ENCODE peak calls at places on chromosome 1, in six cellular contexts. P is upper lobe of left lung; E is ACHN; R is EH; U is stimulated activated effector memory CD8-positive, alpha-beta T cell treated with anti-CD3 and anti-CD28 coated beads, Interleukin-12 subunit alpha, Interleukin-12 subunit beta, amount 100 ng/mL, for 72 hours; H is G401. V is an unnamed sample.

GRCh38 chr1:15249032-15249601 is 2.1 kb downstream of the FHAD1 start:
- DNase-seq in U (peak), R (no peak), P (no peak), H (no peak), E (no peak), V (no peak)

GRCh38 chr1:148372731-148373130 is 110.4 kb downstream of the PPIAL4G start:
- DNase-seq in H (no peak), U (no peak), E (no peak), R (peak), P (no peak), V (no peak)

GRCh38 chr1:232223887-232224286 is 406.0 kb downstream of the SIPA1L2 start:
- DNase-seq in R (no peak), H (no peak), U (no peak), P (no peak), E (no peak), V (no peak)

GRCh38 chr1:182723195-182723594 is 38.8 kb upstream of the RGS8 start:
- DNase-seq in R (no peak), U (no peak), P (no peak), H (no peak), E (no peak), V (no peak)

GRCh38 chr1:116982319-116983004 is 19.1 kb upstream of the CD101 start:
- DNase-seq in U (no peak), E (no peak), R (no peak), P (no peak), H (no peak), V (no peak)

GRCh38 chr1:153592706-153593105 is 20.2 kb downstream of the S100A16 start:
- DNase-seq in H (peak), P (no peak), E (no peak), U (no peak), R (no peak), V (no peak)

GRCh38 chr1:209884665-209885117 is 53.3 kb upstream of the SYT14 start:
- DNase-seq in R (peak), H (peak), P (peak), U (peak), E (peak), V (peak)

GRCh38 chr1:27503961-27504587 is 14.1 kb upstream of the WASF2 start:
- DNase-seq in U (no peak), P (no peak), E (no peak), H (no peak), R (no peak), V (no peak)

GRCh38 chr1:36224537-36225297 is 474 bp downstream of the THRAP3 start:
- DNase-seq in H (no peak), R (peak), E (peak), P (peak), U (no peak), V (no peak)

GRCh38 chr1:104720701-104721100 is 971.0 kb downstream of the AMY1C start:
- DNase-seq in P (no peak), R (no peak), E (no peak), U (no peak), H (no peak), V (no peak)

GRCh38 chr1:118984086-118984989 is 3.8 kb downstream of the TBX15 start:
- DNase-seq in E (no peak), U (no peak), H (no peak), P (no peak), R (no peak), V (no peak)

GRCh38 chr1:63691672-63692425 is 82.0 kb upstream of the ROR1 start:
- DNase-seq in E (peak), H (peak), U (no peak), R (peak), P (peak), V (peak)

GRCh38 chr1:92065042-92065441 is 10.2 kb downstream of the SETSIP start:
- DNase-seq in E (no peak), H (no peak), U (no peak), P (no peak), R (no peak), V (no peak)

GRCh38 chr1:18561967-18562366 is 68.7 kb upstream of the PAX7 start:
- DNase-seq in H (no peak), R (no peak), E (no peak), U (no peak), P (no peak), V (no peak)

V was measured in epithelial cell of proximal tubule.